ENCODE peak calls at places on chromosomes 11 and 22, in seven cellular contexts. N, V, D, J, E, R and B are unnamed samples.

GRCh38 chr11:121451982-121452608 is at the start of gene SORL1:
- DNase-seq in E (peak), D (no peak), N (peak), R (peak), V (peak), J (peak), B (peak)

GRCh38 chr11:36622431-36623136 is 24.5 kb upstream of the RAG2 start:
- DNase-seq in V (no peak), J (no peak), R (no peak), D (peak), N (peak), E (no peak), B (peak)

GRCh38 chr11:100403817-100404216 is 283.3 kb upstream of the ARHGAP42 start:
- DNase-seq in N (peak), E (no peak), V (no peak), R (no peak), J (no peak), D (no peak), B (peak)

GRCh38 chr11:358129-358805 is 11.0 kb upstream of the B4GALNT4 start:
- DNase-seq in J (no peak), E (no peak), V (no peak), N (no peak), R (no peak), D (no peak), B (no peak)

GRCh38 chr22:19643448-19644313 is 70.6 kb upstream of the SEPTIN5 start:
- DNase-seq in D (no peak), E (no peak), R (no peak), N (peak), V (no peak), J (no peak), B (peak)

GRCh38 chr11:59221438-59221837 is 8.7 kb upstream of the MPEG1 start:
- DNase-seq in D (no peak), R (no peak), N (peak), V (no peak), E (no peak), J (no peak), B (peak)

GRCh38 chr11:36306888-36307287 is 10.8 kb downstream of the PRR5L start:
- DNase-seq in D (no peak), V (peak), E (no peak), R (no peak), J (peak), N (peak), B (peak)

GRCh38 chr11:27429740-27430451 is 42.7 kb downstream of the LGR4 start:
- DNase-seq in V (no peak), N (no peak), D (no peak), J (no peak), E (no peak), R (no peak), B (no peak)

GRCh38 chr11:34354782-34355181 is 3.0 kb downstream of the ABTB2 start:
- DNase-seq in E (no peak), V (no peak), J (no peak), R (no peak), D (no peak), N (no peak), B (no peak)

GRCh38 chr11:92687724-92688123 is 281.7 kb upstream of the MTNR1B start:
- DNase-seq in D (no peak), R (no peak), V (no peak), E (no peak), J (no peak), N (no peak), B (no peak)

GRCh38 chr22:30572840-30573593 is 1.4 kb downstream of the GAL3ST1 start:
- DNase-seq in J (no peak), R (peak), N (no peak), E (no peak), D (no peak), V (no peak), B (no peak)

GRCh38 chr11:62602141-62603071 is 741 bp upstream of the MTA2 start:
- DNase-seq in J (peak), D (no peak), R (peak), N (peak), E (no peak), V (peak), B (peak)

GRCh38 chr11:20035701-20036601 is 124.3 kb downstream of the DBX1 start:
- DNase-seq in V (no peak), E (no peak), D (no peak), N (peak), R (no peak), J (peak), B (peak)

GRCh38 chr11:124869331-124869730 is 4.1 kb downstream of the ROBO3 start:
- DNase-seq in J (no peak), R (no peak), N (no peak), E (no peak), D (no peak), V (no peak), B (no peak)

GRCh38 chr11:12061851-12062560 is 48.4 kb upstream of the MICAL2 start:
- DNase-seq in D (no peak), J (no peak), R (no peak), V (no peak), N (no peak), E (no peak), B (no peak)

GRCh38 chr22:25482091-25482760 is 82.2 kb upstream of the GRK3 start:
- DNase-seq in R (no peak), J (no peak), D (no peak), V (no peak), N (no peak), E (no peak), B (no peak)

GRCh38 chr11:129815596-129816461 is at the start of gene TMEM45B:
- DNase-seq in E (no peak), N (peak), R (no peak), V (peak), J (no peak), D (no peak), B (no peak)

GRCh38 chr11:75249704-75250103 is 9.1 kb downstream of the TPBGL start:
- DNase-seq in V (no peak), N (no peak), D (no peak), E (no peak), J (no peak), R (no peak), B (no peak)

GRCh38 chr11:123434262-123434661 is 4.2 kb downstream of the GRAMD1B start:
- DNase-seq in N (peak), J (no peak), D (no peak), R (no peak), E (no peak), V (peak), B (no peak)

GRCh38 chr11:62694455-62695167 is 5.3 kb upstream of the LRRN4CL start:
- DNase-seq in D (peak), V (peak), N (peak), E (peak), J (peak), R (peak), B (peak)

GRCh38 chr11:78323356-78323755 is 94.3 kb downstream of the GAB2 start:
- DNase-seq in D (no peak), J (no peak), N (no peak), R (no peak), E (no peak), V (no peak), B (no peak)

GRCh38 chr11:115471367-115471766 is 32.8 kb downstream of the CADM1 start:
- DNase-seq in J (no peak), V (no peak), R (no peak), E (no peak), N (no peak), D (no peak), B (no peak)

GRCh38 chr11:13717331-13717730 is 48.9 kb downstream of the FAR1 start:
- DNase-seq in D (peak), R (no peak), N (peak), V (no peak), E (no peak), J (no peak), B (peak)

GRCh38 chr22:35638408-35638807 is 9.8 kb upstream of the APOL6 start:
- DNase-seq in N (peak), E (no peak), D (peak), R (peak), J (peak), V (no peak), B (peak)

GRCh38 chr22:30650508-30651116 is 15.0 kb downstream of the SLC35E4 start:
- DNase-seq in R (no peak), V (peak), D (no peak), E (no peak), N (no peak), J (no peak), B (no peak)

GRCh38 chr22:18088825-18089568 is 11.2 kb downstream of the PEX26 start:
- DNase-seq in E (no peak), R (peak), N (no peak), J (no peak), V (no peak), D (no peak), B (no peak)

GRCh38 chr11:65418431-65418680 is 4.2 kb upstream of the NEAT1 start:
- DNase-seq in N (no peak), R (no peak), J (no peak), V (no peak), D (no peak), E (no peak), B (no peak)

GRCh38 chr22:30946354-30946753 is 22.2 kb downstream of the MORC2 start:
- DNase-seq in J (no peak), D (no peak), R (no peak), V (no peak), N (no peak), E (no peak), B (no peak)

GRCh38 chr11:64146036-64146943 is 19.6 kb downstream of the MACROD1 start:
- DNase-seq in V (peak), E (peak), N (peak), D (no peak), R (peak), J (peak), B (peak)

GRCh38 chr11:17014774-17015638 is 792 bp upstream of the PLEKHA7 start:
- DNase-seq in D (no peak), N (peak), V (peak), E (peak), R (no peak), J (peak), B (peak)

GRCh38 chr22:50184004-50184461 is 1.7 kb upstream of the TRABD start:
- DNase-seq in R (peak), V (no peak), D (no peak), J (peak), E (no peak), N (peak), B (peak)

GRCh38 chr22:49326558-49326957 is 501.1 kb downstream of the BRD1 start:
- DNase-seq in D (no peak), V (no peak), J (no peak), R (no peak), E (no peak), N (no peak), B (no peak)